ENCODE peak calls at places on chromosomes 16 and 17, in four cellular contexts. S is cardiac muscle cell, E is esophagus muscularis mucosa, J is AG10803. W is an unnamed sample.

GRCh38 chr16:27695161-27695560 is 145.2 kb downstream of the KATNIP start:
- DNase-seq in S (no peak), E (no peak), J (no peak), W (no peak)

GRCh38 chr17:79681628-79682261 is 49.0 kb upstream of the ENPP7 start:
- DNase-seq in S (no peak), E (no peak), J (no peak), W (no peak)

GRCh38 chr17:83144421-83145357 is 65.3 kb downstream of the METRNL start:
- DNase-seq in S (peak), E (peak), J (peak), W (no peak)

GRCh38 chr17:30958187-30958586 is 12.7 kb upstream of the RNF135 start:
- DNase-seq in S (peak), E (no peak), J (peak), W (no peak)

GRCh38 chr17:48160177-48160967 is 52.8 kb downstream of the SNX11 start:
- DNase-seq in S (no peak), E (no peak), J (no peak), W (no peak)

GRCh38 chr17:31583795-31584340 is 192.4 kb downstream of the RAB11FIP4 start:
- DNase-seq in S (no peak), E (no peak), J (no peak), W (peak)

GRCh38 chr17:42010898-42011516 is 6.2 kb downstream of the DNAJC7 start:
- DNase-seq in S (peak), E (no peak), J (no peak), W (peak)

GRCh38 chr16:64983983-64984382 is 137.9 kb downstream of the CDH11 start:
- DNase-seq in S (peak), E (no peak), J (peak), W (peak)

GRCh38 chr17:31251075-31251474 is 46.0 kb downstream of the OMG start:
- DNase-seq in S (peak), E (no peak), J (no peak), W (no peak)

GRCh38 chr16:11517926-11518325 is 68.8 kb downstream of the LITAF start:
- DNase-seq in S (no peak), E (no peak), J (no peak), W (no peak)

GRCh38 chr16:86806838-86807351 is 228.5 kb downstream of the FOXL1 start:
- DNase-seq in S (no peak), E (no peak), J (no peak), W (no peak)

GRCh38 chr16:88936008-88936912 is 40.7 kb downstream of the CBFA2T3 start:
- DNase-seq in S (no peak), E (no peak), J (no peak), W (no peak)

GRCh38 chr17:39801055-39801454 is 63.1 kb downstream of the IKZF3 start:
- DNase-seq in S (no peak), E (no peak), J (no peak), W (no peak)

GRCh38 chr17:80652751-80653330 is 108.2 kb downstream of the RPTOR start:
- DNase-seq in S (no peak), E (no peak), J (no peak), W (no peak)

GRCh38 chr16:50841081-50841886 is 99.4 kb downstream of the CYLD start:
- DNase-seq in S (peak), E (no peak), J (no peak), W (peak)

GRCh38 chr16:81838794-81839193 is 59.7 kb downstream of the PLCG2 start:
- DNase-seq in S (peak), E (no peak), J (peak), W (peak)

GRCh38 chr17:62094175-62094574 is 29.1 kb upstream of the MED13 start:
- DNase-seq in S (peak), E (no peak), J (no peak), W (peak)

GRCh38 chr17:35612924-35613521 is 25.9 kb downstream of the AP2B1 start:
- DNase-seq in S (peak), E (no peak), J (peak), W (peak)

GRCh38 chr16:88700636-88701482 is 5.3 kb downstream of the RNF166 start:
- DNase-seq in S (peak), E (peak), J (peak), W (peak)

GRCh38 chr17:81821603-81822311 is 11.3 kb downstream of the MCRIP1 start:
- DNase-seq in S (peak), E (no peak), J (peak), W (peak)

GRCh38 chr17:67629963-67630320 is 87.8 kb upstream of the NOL11 start:
- DNase-seq in S (peak), E (no peak), J (peak), W (peak)

GRCh38 chr17:45394913-45395568 is 37.6 kb downstream of the ARHGAP27 start:
- DNase-seq in S (peak), E (no peak), J (peak), W (peak)

DNA sequence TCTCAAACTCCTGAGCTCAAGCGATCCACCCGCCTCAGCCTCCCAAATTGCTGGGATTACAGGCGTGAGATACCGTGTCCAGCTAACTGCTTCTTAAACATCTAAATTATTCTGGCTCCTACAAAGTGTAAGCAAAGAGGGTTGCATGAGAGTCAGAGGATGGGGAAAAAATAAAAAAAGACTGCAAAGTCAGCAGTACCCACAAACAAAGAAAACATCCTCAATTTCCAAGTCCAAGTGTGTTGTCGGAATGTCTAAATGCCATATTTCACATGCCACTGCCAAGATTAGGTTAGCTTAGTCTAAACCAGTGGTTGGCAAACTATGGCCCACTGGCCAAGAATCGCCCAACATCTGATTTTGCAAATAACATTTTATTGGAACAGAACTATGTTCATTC is 13.0 kb upstream of the PHLPP2 start:
- DNase-seq in S (no peak), E (no peak), J (no peak), W (no peak)
- TF ChIP-seq CTCF in S (no peak), E (no peak), J (no peak), W (no peak)

GRCh38 chr17:4704991-4705390 is 1.1 kb upstream of the PELP1 start:
- DNase-seq in S (no peak), E (no peak), J (no peak), W (no peak)
- H3K4me3 ChIP-seq in S (no peak), E (no peak), J (no peak), W (peak)

GRCh38 chr17:14299261-14300093 is 1.4 kb upstream of the HS3ST3B1 start:
- DNase-seq in S (peak), E (peak), J (peak), W (no peak)

GRCh38 chr17:14301279-14301760 is 439 bp downstream of the HS3ST3B1 start:
- DNase-seq in S (no peak), E (no peak), J (no peak), W (peak)

GRCh38 chr17:14302421-14303099 is 1.7 kb downstream of the HS3ST3B1 start:
- DNase-seq in S (peak), E (peak), J (peak), W (peak)

GRCh38 chr17:14301761-14302401 is 1.0 kb downstream of the HS3ST3B1 start:
- DNase-seq in S (peak), E (no peak), J (peak), W (peak)

DNA sequence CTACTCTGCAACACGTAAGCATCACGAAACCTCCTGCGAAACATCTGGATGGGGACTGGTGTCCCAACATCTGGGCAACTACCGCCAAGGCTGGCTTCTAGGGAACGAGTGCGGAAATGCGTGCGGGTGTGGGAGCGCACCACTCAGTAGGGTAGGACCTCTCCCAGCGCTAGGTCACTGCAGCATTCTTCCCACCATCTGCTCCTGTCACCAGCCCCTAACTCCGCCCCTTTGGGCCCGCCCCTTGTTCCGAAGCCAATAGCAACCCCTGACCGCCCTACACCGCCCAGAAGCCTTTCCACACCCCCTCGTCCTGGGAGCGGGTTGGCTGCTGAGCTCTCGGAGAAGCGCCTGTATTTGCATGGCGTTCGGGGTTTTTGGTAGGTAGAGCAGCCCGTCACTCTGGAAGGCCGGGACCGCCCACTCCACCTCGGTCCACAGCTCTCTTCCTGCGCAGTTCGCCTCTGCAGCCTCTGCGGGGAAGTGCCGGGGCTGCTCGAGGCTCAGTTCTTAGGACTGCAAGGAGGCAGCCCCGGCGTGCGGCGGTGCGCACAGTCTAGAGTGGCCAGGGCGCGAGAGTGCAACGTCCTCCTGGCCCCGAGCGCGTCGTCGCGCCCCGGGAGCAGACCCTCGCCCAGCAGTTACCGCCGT is at the start of gene HS3ST3B1:
- DNase-seq in S (peak), E (peak), J (peak), W (peak)
- TF ChIP-seq CTCF in S (peak), E (peak), J (peak), W (peak)

GRCh38 chr16:2979669-2980226 is 498 bp downstream of the PKMYT1 start:
- DNase-seq in S (no peak), E (no peak), J (no peak), W (no peak)
- H3K4me3 ChIP-seq in S (peak), E (peak), J (peak), W (peak)

DNA sequence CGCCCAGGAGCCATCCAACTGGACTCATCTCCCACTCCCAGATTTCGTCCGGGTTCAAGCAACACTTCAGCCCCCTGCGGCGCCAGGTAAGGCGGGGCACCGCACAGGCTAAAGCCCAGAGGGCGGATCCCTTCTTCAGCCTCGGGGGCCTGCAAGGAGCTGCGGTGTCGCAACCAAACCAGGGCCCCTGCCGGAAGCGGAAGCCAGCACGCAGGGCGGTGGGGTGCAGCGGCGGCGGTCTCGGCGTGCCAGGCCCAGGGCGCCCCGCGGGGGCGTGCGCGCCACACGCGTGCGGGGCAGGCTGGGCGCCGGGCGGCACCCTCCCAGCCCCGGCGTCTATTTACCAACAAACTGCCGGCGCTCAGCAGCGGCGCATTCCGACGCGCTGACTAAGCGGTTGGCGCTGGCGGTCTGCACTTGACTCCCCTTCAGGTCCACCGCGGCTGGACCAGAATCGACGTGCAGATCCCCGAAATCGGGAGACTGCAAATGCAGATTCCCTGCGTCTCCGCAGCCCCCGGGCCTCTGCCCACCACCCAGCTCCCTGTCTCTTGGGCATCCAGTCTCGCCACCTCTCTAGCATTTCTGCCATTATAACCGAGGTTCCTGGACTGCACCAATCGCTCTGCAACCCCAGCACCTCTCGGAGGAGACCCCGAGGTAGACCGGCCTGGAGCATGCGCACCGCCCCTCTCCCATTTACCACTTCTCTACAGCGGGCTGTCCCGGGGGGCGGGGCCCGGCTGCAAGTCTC is 433 bp upstream of the DLX4 start:
- DNase-seq in S (peak), E (no peak), J (peak), W (peak)
- TF ChIP-seq CTCF in S (no peak), E (no peak), J (no peak), W (no peak)

DNA sequence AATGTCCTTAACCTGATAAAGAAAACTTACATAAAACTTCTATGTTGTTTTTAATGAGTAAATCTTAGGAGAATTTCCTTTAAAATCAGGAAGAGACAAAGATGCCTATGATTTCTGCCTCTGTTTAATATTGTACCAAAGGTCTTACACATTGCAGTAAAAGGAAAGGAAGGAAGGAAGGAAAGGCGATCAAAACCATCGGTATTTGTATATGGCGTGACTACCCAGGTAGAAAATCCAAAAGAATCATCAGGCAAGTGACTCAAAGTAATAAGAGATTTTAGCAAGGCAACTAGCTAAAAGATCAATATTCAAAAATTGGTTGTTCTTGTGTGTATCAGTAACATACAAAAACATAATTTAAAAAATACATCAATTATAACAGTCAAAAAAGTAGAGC is 3.5 kb downstream of the ICAM2 start:
- DNase-seq in S (no peak), E (no peak), J (no peak), W (no peak)
- H3K4me3 ChIP-seq in S (no peak), E (no peak), J (no peak), W (no peak)

GRCh38 chr17:43920500-43921095 is 13.3 kb upstream of the MPP2 start:
- DNase-seq in S (no peak), E (no peak), J (no peak), W (no peak)

GRCh38 chr17:43927101-43927935 is 15.0 kb downstream of the PPY start:
- DNase-seq in S (no peak), E (no peak), J (no peak), W (no peak)

GRCh38 chr17:43928606-43929005 is 13.7 kb downstream of the PPY start:
- DNase-seq in S (no peak), E (no peak), J (no peak), W (no peak)

DNA sequence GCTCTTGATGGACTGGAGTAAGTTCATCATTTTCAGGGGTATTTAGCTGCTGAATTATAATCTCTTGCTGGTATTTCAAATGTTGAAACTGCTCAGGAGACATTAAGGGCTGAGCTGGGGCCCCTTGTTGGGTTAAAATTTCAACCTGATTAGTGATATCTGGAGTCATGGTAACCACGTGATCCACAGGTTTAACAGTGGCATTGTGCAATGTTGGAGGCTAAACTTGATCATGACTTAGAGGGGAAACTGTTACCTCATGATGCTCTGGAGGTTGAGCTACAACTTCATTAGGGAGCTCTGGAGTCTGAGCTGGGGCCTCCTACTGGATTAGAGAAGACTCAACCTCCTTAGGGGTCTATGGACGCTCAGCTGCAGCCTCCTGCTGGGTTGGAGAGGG is 17.2 kb upstream of the MPP2 start:
- DNase-seq in S (no peak), E (no peak), J (no peak), W (peak)
- TF ChIP-seq CTCF in S (no peak), E (no peak), J (no peak), W (no peak)

GRCh38 chr17:57043276-57043675 is 41.8 kb upstream of the AKAP1 start:
- DNase-seq in S (no peak), E (no peak), J (no peak), W (no peak)

GRCh38 chr17:57048096-57048495 is 37.0 kb upstream of the AKAP1 start:
- DNase-seq in S (no peak), E (no peak), J (no peak), W (peak)

GRCh38 chr17:57050303-57050702 is 34.7 kb upstream of the AKAP1 start:
- DNase-seq in S (no peak), E (no peak), J (no peak), W (no peak)

GRCh38 chr17:57044976-57045867 is 39.8 kb upstream of the AKAP1 start:
- DNase-seq in S (no peak), E (no peak), J (no peak), W (no peak)

GRCh38 chr17:57045868-57046671 is 39.0 kb upstream of the AKAP1 start:
- DNase-seq in S (no peak), E (no peak), J (no peak), W (no peak)
- H3K4me3 ChIP-seq in S (no peak), E (peak), J (no peak), W (no peak)

DNA sequence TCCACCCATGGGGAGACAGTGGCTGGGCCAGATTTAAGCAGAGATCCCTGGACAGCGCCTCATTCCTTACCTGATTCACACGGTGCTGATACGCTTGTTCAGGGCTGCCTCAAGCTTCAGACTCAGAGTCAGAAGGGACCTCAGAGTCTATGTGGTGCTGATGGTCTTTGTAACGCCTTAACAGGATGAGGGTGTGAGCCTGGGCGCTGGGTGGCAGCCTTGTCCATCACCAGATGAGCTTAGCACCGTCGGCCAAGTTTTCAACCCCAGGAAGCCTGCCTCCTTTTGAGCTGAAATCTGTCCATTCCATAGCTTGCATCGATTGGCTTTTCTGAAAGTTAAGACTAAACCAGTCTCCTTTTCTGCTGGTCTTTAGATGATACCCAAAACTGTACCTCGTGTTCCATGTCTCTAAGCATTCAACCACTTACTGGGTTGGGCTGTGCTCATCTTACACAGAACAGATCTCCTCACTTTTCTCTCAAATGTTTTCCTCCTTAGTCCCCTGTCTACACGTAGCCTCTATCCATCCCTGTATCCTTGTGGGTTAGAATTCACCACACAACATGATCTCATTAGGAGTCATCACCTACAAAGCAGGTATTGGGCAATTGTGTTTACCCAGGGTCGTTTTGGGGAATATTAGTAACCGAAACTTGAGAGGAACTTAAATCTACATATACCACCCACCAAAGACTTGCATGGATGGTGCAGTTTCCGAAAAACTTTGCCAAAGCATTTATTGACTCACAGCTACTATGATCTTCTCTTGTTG is 573.4 kb downstream of the CDH13 start:
- DNase-seq in S (peak), E (no peak), J (peak), W (peak)
- TF ChIP-seq CTCF in S (peak), E (no peak), J (peak), W (no peak)

W was measured in epithelial cell of esophagus.